ENCODE peak calls at places on chromosomes 11 and 22, in six cellular contexts. Y is GM23338, F is HCT116, A is SK-N-SH, Q is spleen, E is K562. P is an unnamed sample. For H3K4me1, the result is how much of the 10 kb centered on the place peaks cover.

GRCh38 chr11:61960532-61960931 is 6.9 kb downstream of the FTH1 start:
- DNase-seq in A (no peak), F (no peak), E (no peak), Q (peak), Y (no peak), P (no peak)

GRCh38 chr11:73949912-73950311 is 914 bp upstream of the DNAJB13 start:
- DNase-seq in E (no peak), Y (no peak), Q (no peak), A (no peak), F (no peak), P (no peak)

GRCh38 chr22:20438678-20439492 is 1.3 kb upstream of the SCARF2 start:
- DNase-seq in A (peak), F (no peak), E (peak), Y (peak), Q (peak), P (no peak)

GRCh38 chr11:35971841-35972422 is 28.1 kb downstream of the LDLRAD3 start:
- DNase-seq in A (no peak), E (no peak), F (no peak), Y (no peak), Q (no peak), P (no peak)

GRCh38 chr11:30059172-30059815 is 42.5 kb upstream of the KCNA4 start:
- DNase-seq in Q (no peak), F (no peak), A (no peak), Y (no peak), E (no peak), P (no peak)

GRCh38 chr11:66904055-66904454 is 47.2 kb downstream of the LRFN4 start:
- DNase-seq in A (peak), E (peak), F (peak), Q (no peak), Y (no peak), P (no peak)

GRCh38 chr11:58616594-58616993 is 5.9 kb upstream of the CNTF start:
- DNase-seq in E (no peak), Y (no peak), F (no peak), Q (no peak), A (no peak), P (no peak)

GRCh38 chr11:86990079-86990478 is 34.9 kb upstream of the FZD4 start:
- DNase-seq in A (no peak), F (no peak), Q (no peak), Y (no peak), E (no peak), P (no peak)

GRCh38 chr22:30947163-30947820 is 21.3 kb downstream of the MORC2 start:
- DNase-seq in F (no peak), E (no peak), Q (no peak), Y (no peak), A (no peak), P (peak)

GRCh38 chr11:20125927-20126326 is 34.3 kb downstream of the DBX1 start:
- DNase-seq in Y (no peak), A (no peak), E (no peak), F (no peak), Q (no peak), P (no peak)

GRCh38 chr22:44383652-44384562 is 71.2 kb upstream of the SHISAL1 start:
- DNase-seq in E (no peak), A (no peak), F (no peak), Q (peak), Y (no peak), P (no peak)

GRCh38 chr11:75524576-75525432 is 937 bp downstream of the GDPD5 start:
- DNase-seq in E (peak), A (peak), F (no peak), Q (peak), Y (peak), P (no peak)

GRCh38 chr22:28710112-28710888 is 30.7 kb upstream of the TTC28 start:
- DNase-seq in Y (no peak), F (no peak), A (peak), Q (no peak), E (no peak), P (no peak)

GRCh38 chr11:75265851-75266531 is 25.4 kb downstream of the TPBGL start:
- DNase-seq in Q (peak), Y (no peak), E (no peak), A (peak), F (no peak), P (no peak)

GRCh38 chr11:10309163-10310093 is 4.6 kb downstream of the ADM start:
- DNase-seq in Y (peak), F (peak), E (peak), A (no peak), Q (peak), P (peak)

GRCh38 chr11:111409915-111410314 is 30.8 kb upstream of the POU2AF1 start:
- DNase-seq in F (no peak), E (no peak), Y (no peak), A (no peak), Q (no peak), P (no peak)

GRCh38 chr22:32795214-32795596 is 6.3 kb upstream of the TIMP3 start:
- DNase-seq in Q (no peak), E (no peak), Y (no peak), F (no peak), A (no peak), P (no peak)

GRCh38 chr11:107017433-107018227 is 646 bp downstream of the GUCY1A2 start:
- DNase-seq in F (no peak), Q (peak), Y (peak), A (peak), E (peak), P (peak)

GRCh38 chr11:72814831-72815618 is 814 bp downstream of the ATG16L2 start:
- DNase-seq in Y (peak), A (no peak), E (peak), F (peak), Q (peak), P (no peak)
- TF ChIP-seq CTCF in Y (peak), A (no peak), E (no peak), F (no peak), Q (no peak), P (no peak)

GRCh38 chr11:46038529-46038928 is 82.7 kb downstream of the PHF21A start:
- DNase-seq in E (no peak), A (no peak), Y (no peak), Q (no peak), F (no peak), P (no peak)
- TF ChIP-seq POLR2AphosphoS5 in E (no peak), A (no peak), Y (no peak), Q (no peak), F (no peak), P (no peak)

GRCh38 chr11:96123301-96123700 is 199.4 kb upstream of the MTMR2 start:
- DNase-seq in A (no peak), Y (no peak), Q (no peak), E (no peak), F (no peak), P (no peak)
- H3K4me1 ChIP-seq in A (under half), Y (under half), Q (under half), E (under half), F (under half), P (under half)

GRCh38 chr11:134785059-134785458 is 373.0 kb upstream of the B3GAT1 start:
- DNase-seq in F (no peak), Q (no peak), E (no peak), A (no peak), Y (no peak), P (no peak)
- TF ChIP-seq CTCF in F (no peak), Q (no peak), E (no peak), A (no peak), Y (no peak), P (no peak)

P was measured in prostate gland.